ENCODE peak calls at places on chromosomes 3 and 15, in eight cellular contexts. R is PC-3, H is posterior vena cava, T is skeletal muscle cell, W is HL-60, N is NCI-H774, M is hepatocyte, V is non-pigmented ciliary epithelial cell. A is an unnamed sample.

GRCh38 chr3:114155370-114155821 is 23.5 kb downstream of the DRD3 start:
- DNase-seq in T (no peak), R (peak), N (no peak), V (no peak), M (peak), H (no peak), W (no peak), A (peak)

GRCh38 chr3:189148090-189148507 is 23.7 kb upstream of the TPRG1 start:
- DNase-seq in R (peak), V (peak), W (peak), N (peak), H (no peak), M (peak), T (peak), A (peak)

GRCh38 chr3:111910806-111911205 is 51.7 kb downstream of the PHLDB2 start:
- DNase-seq in W (no peak), R (no peak), V (peak), N (no peak), M (no peak), T (peak), H (no peak), A (peak)

GRCh38 chr15:50141856-50142255 is 22.8 kb upstream of the ATP8B4 start:
- DNase-seq in V (no peak), T (no peak), N (no peak), W (no peak), H (no peak), M (no peak), R (no peak), A (no peak)

GRCh38 chr3:114809668-114810413 is 337.2 kb downstream of the ZBTB20 start:
- DNase-seq in H (no peak), N (no peak), R (no peak), V (no peak), W (no peak), T (no peak), M (peak), A (peak)

GRCh38 chr15:61989698-61990097 is 70.5 kb downstream of the VPS13C start:
- DNase-seq in H (no peak), R (no peak), V (no peak), T (no peak), N (no peak), W (no peak), M (no peak), A (no peak)

GRCh38 chr3:151290673-151291072 is 12.3 kb upstream of the P2RY14 start:
- DNase-seq in H (no peak), W (no peak), V (no peak), R (peak), N (no peak), T (peak), M (no peak), A (no peak)

GRCh38 chr3:148962513-148962912 is 28.8 kb upstream of the GYG1 start:
- DNase-seq in N (no peak), R (peak), H (no peak), V (peak), T (peak), M (peak), W (peak), A (peak)

GRCh38 chr3:196740476-196741400 is 1.1 kb downstream of the PAK2 start:
- DNase-seq in R (peak), H (no peak), N (peak), V (no peak), M (peak), W (no peak), T (no peak), A (peak)

GRCh38 chr3:135896613-135897012 is 68.9 kb upstream of the PPP2R3A start:
- DNase-seq in V (no peak), W (no peak), N (no peak), T (no peak), R (peak), H (no peak), M (no peak), A (no peak)

GRCh38 chr3:49840371-49840770 is 16.0 kb downstream of the TRAIP start:
- DNase-seq in T (no peak), W (no peak), M (no peak), H (no peak), R (no peak), V (no peak), N (no peak), A (no peak)

GRCh38 chr15:90460142-90460824 is 69.4 kb upstream of the CRTC3 start:
- DNase-seq in W (no peak), M (no peak), H (no peak), V (no peak), T (no peak), R (no peak), N (no peak), A (no peak)

A was measured in small intestine.